ENCODE peak calls at places on chromosomes 6 and 20, in eight cellular contexts. X is AG04450, E is HCT116, D is bronchial epithelial cell, L is coronary artery, S is endodermal cell, N is lower leg skin, V is mammary epithelial cell. K is an unnamed sample.
A peak's percentile ranks its signal among the peaks of the same experiment; 100 is the strongest.

GRCh38 chr20:37611852-37612251 is 82.0 kb upstream of the CTNNBL1 start:
- DNase-seq in X (no peak), E (no peak), D (no peak), L (no peak), S (no peak), N (no peak), V (no peak), K (no peak)

GRCh38 chr6:133977983-133978895 is 25.2 kb downstream of the TBPL1 start:
- DNase-seq in X (peak; percentile 34), E (no peak), D (peak; percentile 77), L (no peak), S (no peak), N (no peak), V (peak; percentile 58), K (no peak)

GRCh38 chr6:89999154-89999553 is 104.9 kb downstream of the GJA10 start:
- DNase-seq in X (no peak), E (peak; percentile 54), D (peak; percentile 97), L (no peak), S (no peak), N (peak; percentile 88), V (peak; percentile 77), K (peak; percentile 73)

GRCh38 chr20:20174089-20174835 is 121.9 kb downstream of the CFAP61 start:
- DNase-seq in X (no peak), E (no peak), D (no peak), L (no peak), S (no peak), N (no peak), V (no peak), K (no peak)

GRCh38 chr20:8254911-8255582 is 123.0 kb downstream of the PLCB1 start:
- DNase-seq in X (peak; percentile 42), E (no peak), D (peak; percentile 82), L (no peak), S (no peak), N (no peak), V (peak; percentile 47), K (no peak)

GRCh38 chr6:170433163-170434095 is 119.7 kb downstream of the PSMB1 start:
- DNase-seq in X (no peak), E (no peak), D (no peak), L (no peak), S (peak; percentile 44), N (peak; percentile 14), V (no peak), K (no peak)

GRCh38 chr20:22984611-22985010 is 50.5 kb upstream of the SSTR4 start:
- DNase-seq in X (no peak), E (no peak), D (no peak), L (no peak), S (peak; percentile 13), N (no peak), V (no peak), K (no peak)

GRCh38 chr6:14023855-14024254 is 93.7 kb upstream of the CD83 start:
- DNase-seq in X (no peak), E (no peak), D (no peak), L (no peak), S (no peak), N (no peak), V (no peak), K (no peak)

GRCh38 chr6:71334768-71335167 is 46.2 kb downstream of the OGFRL1 start:
- DNase-seq in X (no peak), E (no peak), D (peak; percentile 36), L (no peak), S (no peak), N (no peak), V (peak; percentile 61), K (no peak)

GRCh38 chr6:135922170-135922569 is 70.7 kb downstream of the PDE7B start:
- DNase-seq in X (peak; percentile 91), E (peak; percentile 29), D (peak; percentile 99), L (no peak), S (peak; percentile 65), N (no peak), V (peak; percentile 96), K (peak; percentile 69)

GRCh38 chr6:118876814-118877213 is 17.1 kb upstream of the ASF1A start:
- DNase-seq in X (no peak), E (no peak), D (no peak), L (no peak), S (no peak), N (no peak), V (no peak), K (no peak)

GRCh38 chr6:61751986-61752385 is 534.0 kb downstream of the KHDRBS2 start:
- DNase-seq in X (no peak), E (no peak), D (no peak), L (no peak), S (no peak), N (no peak), V (no peak), K (no peak)

GRCh38 chr6:61755739-61756138 is 530.3 kb downstream of the KHDRBS2 start:
- DNase-seq in X (no peak), E (no peak), D (no peak), L (no peak), S (no peak), N (no peak), V (no peak), K (no peak)
- TF ChIP-seq CTCF in X (no peak), E (no peak), D (no peak), L (no peak), S (peak; percentile 26), N (no peak), V (no peak), K (peak; percentile 16)

GRCh38 chr20:40938020-40938419 is 90.6 kb upstream of the TOP1 start:
- DNase-seq in X (no peak), E (no peak), D (no peak), L (no peak), S (peak; percentile 76), N (no peak), V (no peak), K (no peak)
- TF ChIP-seq CTCF in X (no peak), E (peak; percentile 46), D (no peak), L (no peak), S (peak; percentile 70), N (no peak), V (no peak), K (no peak)

DNA sequence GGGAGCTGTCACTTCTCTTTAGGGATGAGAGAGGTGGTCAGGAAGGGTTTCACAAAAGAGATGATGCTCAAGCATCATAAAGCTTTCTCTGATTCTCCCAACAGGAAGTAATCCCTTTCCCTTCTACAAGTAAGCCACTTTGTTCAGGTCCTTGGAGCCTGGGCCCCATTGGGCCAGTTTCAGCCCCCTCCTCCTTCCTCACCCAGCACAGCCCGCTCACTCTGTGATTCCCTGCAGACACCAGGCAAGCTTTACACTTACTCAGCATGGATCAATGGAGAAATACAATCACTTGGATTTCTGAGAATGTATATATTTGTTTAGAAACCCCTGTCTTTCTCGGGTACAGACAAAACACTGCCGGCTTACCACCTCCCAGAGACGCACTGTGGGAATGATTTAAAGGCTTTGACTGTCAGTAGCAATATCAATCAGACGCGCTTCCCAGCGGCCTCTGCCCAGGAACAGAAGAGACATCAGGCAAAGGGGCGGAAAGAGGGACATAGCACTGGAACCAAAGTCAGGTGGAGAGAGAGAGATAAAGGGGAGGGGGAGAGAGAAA is 186.5 kb downstream of the MAFB start:
- DNase-seq in X (no peak), E (no peak), D (no peak), L (no peak), S (no peak), N (no peak), V (no peak), K (no peak)
- TF ChIP-seq CTCF in X (no peak), E (no peak), D (no peak), L (no peak), S (no peak), N (no peak), V (no peak), K (no peak)

DNA sequence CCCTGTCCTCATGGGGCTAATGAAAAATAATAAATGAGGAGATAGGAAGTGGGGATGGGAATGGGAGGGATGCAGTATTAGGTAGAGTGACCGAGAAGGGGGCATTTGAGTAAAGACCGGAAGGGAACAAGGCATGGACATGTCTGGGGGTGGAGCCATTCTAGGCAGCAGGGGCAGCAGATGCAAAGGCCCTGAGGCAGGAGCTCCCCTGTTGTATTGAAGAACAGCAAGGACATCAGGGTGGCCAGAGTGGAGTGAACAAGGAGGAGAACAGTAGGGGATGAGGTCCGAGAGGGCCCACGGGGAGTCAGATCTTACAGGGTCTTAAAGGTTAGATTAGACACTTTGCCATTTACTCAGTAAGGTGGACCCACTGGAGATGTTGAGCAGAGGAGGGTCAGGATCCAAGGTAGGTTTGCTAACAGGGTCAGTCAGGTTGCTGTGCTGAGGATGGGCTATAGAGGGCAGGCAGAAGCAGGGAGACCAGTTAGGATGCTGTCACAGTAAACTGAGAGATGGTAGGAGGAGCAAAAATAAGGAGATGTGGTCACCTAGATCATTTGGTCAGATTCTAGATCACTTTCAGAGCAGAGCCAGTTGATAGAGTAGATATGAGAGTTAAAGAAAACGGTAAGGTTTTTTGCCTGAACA is 18.7 kb downstream of the TAF8 start:
- DNase-seq in X (no peak), E (no peak), D (no peak), L (no peak), S (no peak), N (no peak), V (no peak), K (no peak)
- TF ChIP-seq CTCF in X (no peak), E (peak; percentile 14), D (no peak), L (no peak), S (peak; percentile 34), N (no peak), V (no peak), K (no peak)

GRCh38 chr20:39070484-39071231 is 108.5 kb downstream of the DHX35 start:
- DNase-seq in X (no peak), E (peak; percentile 23), D (peak; percentile 63), L (no peak), S (no peak), N (no peak), V (peak; percentile 72), K (no peak)

GRCh38 chr20:39069976-39070375 is 107.8 kb downstream of the DHX35 start:
- DNase-seq in X (no peak), E (no peak), D (peak; percentile 65), L (no peak), S (no peak), N (no peak), V (peak; percentile 45), K (no peak)

GRCh38 chr20:39067526-39068216 is 105.5 kb downstream of the DHX35 start:
- DNase-seq in X (peak; percentile 16), E (no peak), D (no peak), L (no peak), S (no peak), N (no peak), V (peak; percentile 32), K (no peak)

GRCh38 chr20:39072132-39072531 is 110.0 kb downstream of the DHX35 start:
- DNase-seq in X (no peak), E (no peak), D (no peak), L (no peak), S (no peak), N (no peak), V (no peak), K (no peak)

DNA sequence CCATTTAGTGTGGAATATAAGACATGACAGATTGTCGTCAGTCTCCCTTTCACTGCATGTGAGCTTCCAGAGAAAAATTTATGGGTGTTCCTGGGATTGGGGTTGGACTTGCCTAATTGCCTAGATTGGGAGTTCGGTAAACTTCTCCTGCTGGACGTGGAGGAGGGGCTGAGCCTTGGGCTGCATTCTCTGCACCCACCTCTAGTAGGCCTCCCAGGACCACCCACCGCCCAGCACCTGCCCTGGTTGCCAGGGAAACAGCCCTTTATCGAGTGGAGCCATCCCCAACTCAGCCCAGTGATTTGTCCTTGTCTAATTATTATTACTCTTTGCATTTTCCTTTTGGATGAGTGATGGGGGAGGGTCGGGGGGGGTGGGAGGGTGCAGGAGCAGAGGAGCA is 104.3 kb downstream of the DHX35 start:
- DNase-seq in X (no peak), E (no peak), D (no peak), L (no peak), S (peak; percentile 90), N (no peak), V (no peak), K (no peak)
- TF ChIP-seq CTCF in X (no peak), E (peak; percentile 23), D (no peak), L (no peak), S (peak; percentile 76), N (no peak), V (no peak), K (no peak)

K was measured in RWPE2.